ENCODE peak calls at places on chromosomes 4 and X, in seven cellular contexts. U is Peyer's patch; J is psoas muscle; S is upper lobe of right lung; H is tibial nerve; E is suprapubic skin; D is CD8-positive, alpha-beta T cell. R is an unnamed sample. For H3K36me3, the result is how much of the 10 kb centered on the place peaks cover.

GRCh38 chr4:113756005-113756410 is 5.5 kb downstream of the CAMK2D start:
- DNase-seq in H (no peak), U (no peak), J (no peak), E (no peak), D (no peak), S (no peak), R (peak)

GRCh38 chr4:183905081-183905592 is at the start of gene STOX2:
- DNase-seq in U (peak), D (no peak), S (peak), E (peak), J (peak), H (peak), R (no peak)

GRCh38 chr4:143514432-143514831 is 930 bp downstream of the SMARCA5 start:
- DNase-seq in H (peak), D (peak), U (peak), E (peak), S (peak), J (peak), R (peak)

GRCh38 chrX:63566856-63567255 is 215.7 kb upstream of the SPIN4 start:
- DNase-seq in J (no peak), S (no peak), U (no peak), E (no peak), H (no peak), D (no peak), R (no peak)

GRCh38 chr4:20043992-20044391 is 207.7 kb upstream of the SLIT2 start:
- DNase-seq in D (no peak), E (no peak), H (no peak), J (no peak), U (no peak), S (no peak), R (no peak)

GRCh38 chrX:132820675-132821074 is 137.8 kb downstream of the HS6ST2 start:
- DNase-seq in J (no peak), D (no peak), H (no peak), E (no peak), U (no peak), S (no peak), R (no peak)

GRCh38 chrX:41452972-41453371 is 5.8 kb downstream of the NYX start:
- DNase-seq in U (no peak), E (no peak), D (no peak), H (no peak), J (no peak), S (no peak), R (no peak)

GRCh38 chr4:112002301-112002700 is 143.0 kb upstream of the FAM241A start:
- DNase-seq in S (no peak), U (no peak), E (no peak), D (no peak), H (no peak), J (no peak), R (no peak)

GRCh38 chr4:126479709-126480108 is 1153.0 kb upstream of the INTU start:
- DNase-seq in J (no peak), S (no peak), U (no peak), D (no peak), E (no peak), H (no peak), R (no peak)

GRCh38 chrX:73577368-73577767 is 14.4 kb downstream of the CHIC1 start:
- DNase-seq in D (no peak), U (no peak), J (no peak), H (no peak), E (no peak), S (no peak), R (no peak)

GRCh38 chr4:98802673-98803286 is 126.2 kb downstream of the EIF4E start:
- DNase-seq in J (no peak), H (no peak), U (no peak), D (no peak), E (no peak), S (no peak), R (no peak)

GRCh38 chrX:153647461-153648357 is 706 bp downstream of the DUSP9 start:
- DNase-seq in J (no peak), D (no peak), S (no peak), H (no peak), E (peak), U (peak), R (no peak)

GRCh38 chrX:153776611-153777045 is 4.2 kb upstream of the SRPK3 start:
- DNase-seq in J (peak), S (no peak), D (no peak), H (no peak), E (no peak), U (no peak), R (no peak)

GRCh38 chrX:11437642-11438379 is 144.6 kb downstream of the AMELX start:
- DNase-seq in J (peak), E (no peak), U (no peak), H (no peak), D (no peak), S (peak), R (no peak)

GRCh38 chrX:65463550-65463949 is 71.0 kb downstream of the LAS1L start:
- DNase-seq in U (no peak), H (no peak), S (no peak), D (no peak), E (no peak), J (no peak), R (no peak)

GRCh38 chr4:151750156-151750555 is 10.7 kb downstream of the GATB start:
- DNase-seq in J (no peak), D (no peak), E (no peak), H (no peak), U (no peak), S (no peak), R (no peak)

GRCh38 chr4:10089346-10089745 is 27.3 kb downstream of the WDR1 start:
- DNase-seq in J (peak), H (no peak), S (peak), E (no peak), D (no peak), U (peak), R (no peak)

GRCh38 chr4:82124365-82124764 is 249.4 kb downstream of the HNRNPD start:
- DNase-seq in U (no peak), H (no peak), J (no peak), S (no peak), E (no peak), D (no peak), R (no peak)

GRCh38 chrX:130144509-130144908 is 21.1 kb downstream of the AIFM1 start:
- DNase-seq in D (no peak), U (no peak), J (no peak), H (no peak), E (no peak), S (no peak), R (no peak)

GRCh38 chr4:2963185-2964076 is at the start of the genes GRK4 and NOP14:
- DNase-seq in E (peak), U (peak), D (peak), H (peak), S (peak), J (peak), R (peak)
- TF ChIP-seq CTCF in E (no peak), U (peak), D (peak), H (peak), S (peak), J (peak), R (no peak)

GRCh38 chr4:128865132-128865531 is 55.6 kb downstream of the JADE1 start:
- DNase-seq in D (no peak), E (no peak), H (no peak), S (no peak), U (no peak), J (no peak), R (no peak)

GRCh38 chr4:128862608-128863313 is 53.3 kb downstream of the JADE1 start:
- DNase-seq in D (peak), H (no peak), S (no peak), U (no peak), J (no peak), E (no peak), R (peak)

GRCh38 chr4:128861856-128862518 is 52.5 kb downstream of the JADE1 start:
- DNase-seq in J (no peak), E (no peak), H (no peak), U (no peak), S (no peak), D (no peak), R (no peak)

GRCh38 chr4:128866281-128866680 is 56.8 kb downstream of the JADE1 start:
- DNase-seq in D (no peak), H (no peak), E (no peak), J (no peak), U (no peak), S (no peak), R (no peak)

DNA sequence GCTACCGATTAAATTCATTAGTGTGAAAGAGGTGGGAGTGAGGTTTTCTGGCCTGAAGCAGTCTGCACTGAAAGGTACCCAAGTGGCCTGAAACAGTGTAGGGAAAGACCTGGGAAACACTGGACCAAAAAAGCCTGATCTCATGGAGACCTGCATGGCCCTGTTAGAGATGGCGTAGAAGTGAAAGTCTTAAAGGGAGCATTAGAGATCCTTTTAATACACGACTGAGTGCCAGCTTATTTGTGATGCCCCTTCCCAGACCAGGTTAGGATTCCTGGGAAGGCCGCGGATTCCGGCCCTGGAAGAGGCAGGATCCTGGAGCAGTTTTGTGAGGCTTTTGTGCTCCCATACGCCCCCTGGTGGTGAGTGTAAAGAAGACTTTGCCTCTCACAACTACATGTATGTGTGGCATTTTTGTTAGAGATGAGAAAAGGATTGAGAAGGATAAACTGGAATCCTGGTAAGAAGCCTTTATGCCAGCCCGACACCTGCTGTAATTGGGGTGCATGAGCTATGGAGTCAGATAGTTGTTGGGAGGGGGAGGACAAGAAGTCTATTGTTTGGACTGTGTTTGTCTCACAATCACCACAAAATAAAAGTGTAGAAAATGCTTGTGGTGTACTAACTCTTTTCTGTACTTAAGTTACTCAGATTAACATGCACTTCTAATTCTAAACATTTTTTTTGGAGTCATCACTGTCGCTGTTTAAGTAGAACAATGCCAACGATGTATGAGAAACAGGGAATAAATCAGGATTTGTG is 54.0 kb downstream of the JADE1 start:
- DNase-seq in H (peak), S (peak), E (peak), U (peak), D (peak), J (peak), R (peak)
- H3K36me3 ChIP-seq in H (half or more), S (under half), E (half or more), U (under half), D (under half), J (half or more), R (under half)

GRCh38 chrX:145821291-145821897 is 3.8 kb downstream of the SLITRK2 start:
- DNase-seq in J (no peak), D (no peak), S (no peak), E (peak), H (no peak), U (no peak), R (no peak)
- H3K4me3 ChIP-seq in J (no peak), D (no peak), S (no peak), E (peak), H (no peak), U (no peak), R (no peak)

GRCh38 chr4:89767924-89768323 is 69.0 kb downstream of the SNCA start:
- DNase-seq in S (no peak), E (no peak), D (no peak), H (no peak), U (no peak), J (no peak), R (no peak)
- TF ChIP-seq CTCF in S (no peak), E (no peak), D (no peak), H (no peak), U (no peak), J (no peak), R (no peak)